ENCODE peak calls at places on chromosomes 13 and 19, in nine cellular contexts. M, F, P, R, X, B, W, Q and Y are unnamed samples.

GRCh38 chr19:1402411-1403070 is 1.2 kb upstream of the GAMT start:
- DNase-seq in F (no peak), P (no peak), X (no peak), R (no peak), M (no peak), Q (no peak), W (no peak), B (no peak), Y (no peak)

GRCh38 chr19:49229416-49229815 is 71.8 kb downstream of the TRPM4 start:
- DNase-seq in P (no peak), B (no peak), M (no peak), R (no peak), X (no peak), W (no peak), Q (no peak), F (no peak), Y (no peak)

GRCh38 chr13:23956106-23956505 is 58.8 kb upstream of the C1QTNF9B start:
- DNase-seq in P (no peak), M (no peak), W (peak), Q (no peak), F (no peak), B (no peak), X (no peak), R (peak), Y (peak)

GRCh38 chr13:113324336-113324882 is 27.4 kb downstream of the LAMP1 start:
- DNase-seq in Q (no peak), W (no peak), R (no peak), M (no peak), F (no peak), P (no peak), X (no peak), B (no peak), Y (no peak)

GRCh38 chr13:40932252-40932651 is 86.9 kb downstream of the ELF1 start:
- DNase-seq in W (no peak), P (no peak), Q (no peak), B (no peak), F (no peak), M (no peak), X (no peak), R (no peak), Y (no peak)

GRCh38 chr19:4380254-4380727 is 20.1 kb downstream of the SH3GL1 start:
- DNase-seq in F (no peak), W (no peak), R (no peak), X (no peak), B (peak), P (peak), Q (no peak), M (no peak), Y (no peak)

GRCh38 chr13:82898625-82899024 is 983.6 kb downstream of the SLITRK1 start:
- DNase-seq in W (no peak), F (no peak), Q (peak), R (no peak), B (no peak), X (no peak), P (no peak), M (no peak), Y (peak)

GRCh38 chr13:32783067-32783466 is 196.8 kb downstream of the PDS5B start:
- DNase-seq in F (no peak), B (no peak), X (no peak), W (peak), P (no peak), M (no peak), R (no peak), Q (no peak), Y (no peak)

GRCh38 chr19:49210108-49210900 is 52.7 kb downstream of the TRPM4 start:
- DNase-seq in R (no peak), X (no peak), P (peak), F (no peak), Q (no peak), M (no peak), B (no peak), W (peak), Y (peak)

GRCh38 chr19:2702170-2703076 is at the start of gene GNG7:
- DNase-seq in R (peak), F (peak), Q (peak), B (peak), W (peak), M (peak), P (peak), X (peak), Y (peak)

GRCh38 chr19:3785464-3785937 is 680 bp downstream of the MATK start:
- DNase-seq in R (no peak), X (no peak), P (no peak), M (no peak), Q (peak), W (no peak), F (no peak), B (no peak), Y (no peak)

GRCh38 chr13:97880298-97880675 is 73.2 kb upstream of the IPO5 start:
- DNase-seq in M (no peak), W (no peak), P (no peak), B (no peak), F (no peak), X (no peak), Q (no peak), R (no peak), Y (no peak)

GRCh38 chr13:37369618-37370017 is 228.9 kb downstream of the POSTN start:
- DNase-seq in P (no peak), Q (no peak), F (no peak), W (peak), R (no peak), B (no peak), M (no peak), X (no peak), Y (no peak)

GRCh38 chr13:23817833-23818232 is 71.4 kb downstream of the MIPEP start:
- DNase-seq in F (no peak), X (no peak), R (no peak), P (no peak), W (no peak), Q (no peak), M (no peak), B (no peak), Y (no peak)

GRCh38 chr19:42132851-42133528 is 744 bp upstream of the POU2F2 start:
- DNase-seq in X (no peak), M (no peak), W (peak), P (peak), F (no peak), Q (peak), B (peak), R (peak), Y (peak)

GRCh38 chr13:44263920-44264610 is 109.6 kb upstream of the SERP2 start:
- DNase-seq in B (no peak), Q (no peak), M (no peak), W (peak), X (no peak), F (no peak), P (no peak), R (no peak), Y (no peak)

GRCh38 chr13:31980842-31981241 is 50.7 kb upstream of the FRY start:
- DNase-seq in P (no peak), R (no peak), F (no peak), X (no peak), W (no peak), M (no peak), Q (no peak), B (no peak), Y (no peak)

GRCh38 chr13:40283666-40284065 is 382.8 kb downstream of the FOXO1 start:
- DNase-seq in W (no peak), Q (no peak), R (peak), B (no peak), P (no peak), M (no peak), X (no peak), F (no peak), Y (no peak)

GRCh38 chr13:100608906-100609305 is 20.3 kb upstream of the GGACT start:
- DNase-seq in Q (peak), B (no peak), X (no peak), R (no peak), W (no peak), P (no peak), F (peak), M (no peak), Y (no peak)

GRCh38 chr13:100512422-100512821 is 76.2 kb downstream of the GGACT start:
- DNase-seq in R (peak), B (no peak), F (no peak), X (no peak), M (no peak), W (peak), P (no peak), Q (no peak), Y (no peak)

GRCh38 chr19:4529924-4530522 is 5.0 kb downstream of the PLIN5 start:
- DNase-seq in R (no peak), B (no peak), X (no peak), M (no peak), W (no peak), P (no peak), F (no peak), Q (no peak), Y (no peak)

GRCh38 chr19:32971715-32972540 is at the start of the genes CEP89 and FAAP24:
- DNase-seq in P (peak), M (peak), Q (peak), B (peak), F (peak), W (peak), R (peak), X (peak), Y (peak)

GRCh38 chr13:101178394-101178793 is 237.9 kb downstream of the NALCN start:
- DNase-seq in B (no peak), F (no peak), Q (no peak), P (no peak), X (no peak), M (no peak), W (no peak), R (no peak), Y (no peak)

GRCh38 chr19:49930483-49931011 is 1.2 kb upstream of the NUP62 start:
- DNase-seq in F (no peak), M (no peak), W (no peak), X (no peak), R (no peak), P (no peak), Q (no peak), B (peak), Y (no peak)

GRCh38 chr13:75762066-75762937 is 126.2 kb downstream of the LMO7 start:
- DNase-seq in Q (peak), X (no peak), F (peak), B (no peak), M (no peak), R (peak), W (no peak), P (no peak), Y (no peak)

GRCh38 chr13:99984134-99984462 is 2.5 kb downstream of the ZIC2 start:
- DNase-seq in F (no peak), W (no peak), M (no peak), P (no peak), R (no peak), X (no peak), Q (no peak), B (no peak), Y (no peak)

GRCh38 chr13:44744880-44745633 is 168.9 kb upstream of the TSC22D1 start:
- DNase-seq in X (no peak), R (no peak), P (no peak), F (no peak), Q (no peak), M (no peak), B (no peak), W (no peak), Y (no peak)

GRCh38 chr19:42092350-42092749 is 16.4 kb downstream of the ZNF574 start:
- DNase-seq in W (no peak), M (no peak), X (no peak), P (peak), Q (peak), F (no peak), R (peak), B (no peak), Y (peak)

GRCh38 chr19:38015216-38015615 is 108.2 kb downstream of the SIPA1L3 start:
- DNase-seq in R (peak), P (no peak), M (no peak), W (no peak), B (no peak), F (no peak), X (no peak), Q (no peak), Y (peak)

GRCh38 chr13:94660695-94661324 is 51.5 kb downstream of the SOX21 start:
- DNase-seq in B (no peak), X (no peak), W (peak), R (no peak), F (no peak), P (no peak), Q (peak), M (no peak), Y (no peak)

GRCh38 chr19:2715470-2716274 is 5.5 kb downstream of the DIRAS1 start:
- DNase-seq in W (no peak), X (no peak), R (no peak), M (no peak), B (no peak), F (no peak), P (no peak), Q (no peak), Y (no peak)

GRCh38 chr19:47573076-47574026 is at the start of gene ZNF541:
- DNase-seq in X (no peak), F (no peak), R (no peak), W (peak), B (peak), Q (no peak), P (peak), M (peak), Y (no peak)

GRCh38 chr13:95403349-95404140 is 102.3 kb upstream of the ABCC4 start:
- DNase-seq in M (no peak), B (no peak), P (no peak), W (peak), R (no peak), Q (no peak), X (no peak), F (no peak), Y (no peak)

GRCh38 chr19:18013210-18013609 is 5.2 kb downstream of the ARRDC2 start:
- DNase-seq in F (no peak), R (no peak), Q (no peak), M (no peak), W (no peak), B (no peak), X (no peak), P (no peak), Y (no peak)

GRCh38 chr13:33228645-33229445 is 56.7 kb downstream of the STARD13 start:
- DNase-seq in B (no peak), P (no peak), F (peak), X (no peak), W (peak), R (no peak), M (peak), Q (peak), Y (no peak)